ENCODE peak calls at places on chromosome 4, in six cellular contexts. U is neuronal stem cell, L is IMR-90, M is H9, G is mesenchymal stem cell, P is H1. B is an unnamed sample.

GRCh38 chr4:98951710-98952109 is 22.8 kb upstream of the EIF4E start:
- DNase-seq in P (no peak), M (no peak), L (no peak), G (no peak), U (no peak), B (no peak)

GRCh38 chr4:74969507-74970474 is 36.9 kb downstream of the PARM1 start:
- DNase-seq in U (no peak), P (peak; percentile 46), L (no peak), M (peak; percentile 43), G (no peak), B (peak; percentile 38)

GRCh38 chr4:31094474-31094873 is 374.3 kb downstream of the PCDH7 start:
- DNase-seq in U (no peak), L (peak; percentile 27), G (peak; percentile 35), M (no peak), P (no peak), B (no peak)

GRCh38 chr4:176313596-176314341 is 6.0 kb upstream of the SPCS3 start:
- DNase-seq in P (no peak), L (no peak), G (no peak), U (no peak), M (no peak), B (no peak)

GRCh38 chr4:95153182-95153581 is 395.4 kb downstream of the BMPR1B start:
- DNase-seq in L (no peak), M (no peak), P (no peak), G (no peak), U (no peak), B (no peak)

GRCh38 chr4:6224725-6225124 is 24.4 kb upstream of the JAKMIP1 start:
- DNase-seq in L (no peak), P (no peak), M (no peak), U (no peak), G (no peak), B (no peak)

GRCh38 chr4:1266881-1267763 is 18.2 kb upstream of the CTBP1 start:
- DNase-seq in M (no peak), L (no peak), P (no peak), U (no peak), G (no peak), B (no peak)

GRCh38 chr4:38077791-38078489 is 117.7 kb downstream of the PTTG2 start:
- DNase-seq in M (no peak), P (no peak), U (no peak), G (no peak), L (no peak), B (no peak)

GRCh38 chr4:141011799-141012377 is 121.4 kb downstream of the RNF150 start:
- DNase-seq in M (no peak), U (no peak), P (no peak), G (no peak), L (no peak), B (no peak)

GRCh38 chr4:120517966-120518365 is 404.6 kb downstream of the PRDM5 start:
- DNase-seq in M (peak; percentile 34), U (no peak), L (peak; percentile 86), P (no peak), G (peak; percentile 85), B (peak; percentile 37)

DNA sequence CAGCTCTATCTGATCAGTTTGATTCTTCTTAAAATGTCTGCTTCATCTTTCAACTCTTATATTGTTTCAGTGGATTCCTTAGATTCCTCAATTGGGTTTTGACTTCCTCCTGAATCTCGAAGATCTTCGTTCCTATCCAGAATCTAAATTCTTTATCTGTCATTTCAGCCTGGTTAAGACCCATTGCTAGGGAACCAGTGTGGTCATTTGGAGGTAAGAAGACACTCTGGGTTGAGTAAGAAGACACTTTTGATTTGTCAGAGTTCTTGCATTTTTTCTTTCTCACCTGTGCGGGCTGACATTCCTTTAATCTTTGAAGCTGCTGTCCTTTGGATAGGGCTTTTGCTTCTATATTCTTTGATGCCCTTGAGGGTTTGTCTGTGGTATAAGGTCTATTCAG is 291.9 kb downstream of the SLC7A11 start:
- DNase-seq in P (no peak), M (no peak), G (no peak), L (no peak), U (no peak), B (peak; percentile 91)
- H3K14ac ChIP-seq in P (no peak overlapping the region), M (no peak overlapping the region), G (no peak overlapping the region), L (no peak overlapping the region), U (no peak overlapping the region), B (no peak overlapping the region)

DNA sequence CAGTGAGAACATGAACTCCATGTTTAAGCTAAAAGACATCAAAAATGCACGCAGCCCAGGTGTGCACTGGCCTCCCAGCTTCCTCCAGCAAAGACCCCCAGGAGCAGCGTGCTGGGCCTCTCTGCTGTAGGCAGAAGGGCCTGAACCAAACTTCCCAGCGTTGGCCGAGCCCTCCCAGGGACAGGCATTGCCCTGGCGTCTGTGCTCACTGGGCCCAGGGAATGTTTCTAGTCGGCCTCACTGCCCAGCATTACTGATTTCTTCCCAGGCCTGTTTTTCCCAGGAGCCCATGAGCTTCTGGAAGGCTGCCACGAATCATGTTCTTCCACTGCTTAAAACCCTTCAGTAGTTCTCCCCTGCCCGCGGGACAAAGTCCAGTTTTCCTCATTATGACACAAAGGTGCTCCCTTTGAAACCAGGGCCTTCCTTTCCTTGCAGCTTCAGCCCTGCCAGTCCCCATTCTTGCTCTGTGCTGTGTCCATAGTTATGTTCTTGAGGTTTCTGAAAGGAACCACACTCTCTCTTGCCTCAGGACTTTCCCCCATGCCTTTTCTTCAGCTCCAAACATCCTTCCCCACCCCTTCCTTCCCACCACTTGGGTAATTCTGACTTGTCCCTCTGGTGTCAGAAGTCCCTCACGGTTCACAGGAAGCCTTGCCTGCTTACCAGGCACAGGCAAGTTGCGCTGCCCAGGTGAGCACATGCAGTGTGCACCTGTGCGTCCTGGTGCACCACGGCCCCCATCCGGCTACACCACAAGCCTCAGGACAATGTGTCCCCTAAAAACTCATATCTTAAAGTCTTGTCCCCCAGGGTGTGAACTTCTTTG is 93.4 kb upstream of the ENPP6 start:
- DNase-seq in G (no peak), U (no peak), M (peak; percentile 14), P (peak; percentile 35), L (no peak), B (no peak)
- H3K4me2 ChIP-seq in G (no peak overlapping the region), U (no peak overlapping the region), M (no peak overlapping the region), P (no peak overlapping the region), L (no peak overlapping the region), B (no peak overlapping the region)

GRCh38 chr4:82480786-82481317 is 50.5 kb downstream of the ENOPH1 start:
- DNase-seq in P (no peak), U (no peak), M (no peak), G (no peak), L (no peak), B (peak; percentile 48)

GRCh38 chr4:82473621-82474164 is 43.3 kb downstream of the ENOPH1 start:
- DNase-seq in U (no peak), L (no peak), P (no peak), G (no peak), M (no peak), B (no peak)

GRCh38 chr4:82484987-82485783 is 54.8 kb downstream of the ENOPH1 start:
- DNase-seq in L (no peak), P (no peak), M (no peak), U (no peak), G (no peak), B (no peak)

GRCh38 chr4:82482387-82482786 is 52.0 kb downstream of the ENOPH1 start:
- DNase-seq in U (no peak), M (no peak), P (no peak), L (no peak), G (no peak), B (no peak)

GRCh38 chr4:82479562-82479961 is 49.2 kb downstream of the ENOPH1 start:
- DNase-seq in G (no peak), U (no peak), M (no peak), P (no peak), L (no peak), B (no peak)
- H3K14ac ChIP-seq in G (no peak overlapping the region), U (no peak overlapping the region), M (no peak overlapping the region), P (no peak overlapping the region), L (no peak overlapping the region), B (peak overlapping the region; percentile 60)

DNA sequence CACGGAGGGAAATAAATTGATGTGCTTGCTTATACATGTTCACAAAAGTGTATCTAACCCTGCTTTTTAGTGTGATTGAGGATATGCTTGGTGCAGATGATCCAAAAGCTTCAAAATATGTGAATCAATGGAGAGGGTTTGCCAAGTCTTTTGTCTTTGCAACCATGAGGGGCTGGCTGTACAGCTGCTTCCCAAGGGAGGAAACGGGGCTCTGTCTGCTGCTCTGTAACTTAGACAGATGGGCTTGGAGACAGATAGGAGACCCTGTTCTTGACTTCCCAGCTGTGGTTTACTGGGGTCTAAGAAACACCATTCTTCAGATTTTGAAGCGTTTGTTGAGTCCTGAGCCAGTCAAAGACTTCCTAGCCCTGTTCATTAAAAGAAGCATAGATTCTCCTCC is 152.3 kb downstream of the DCLK2 start:
- DNase-seq in P (no peak), U (no peak), M (no peak), G (no peak), L (no peak), B (no peak)
- H3K4me2 ChIP-seq in P (no peak overlapping the region), U (no peak overlapping the region), M (no peak overlapping the region), G (no peak overlapping the region), L (no peak overlapping the region), B (no peak overlapping the region)

DNA sequence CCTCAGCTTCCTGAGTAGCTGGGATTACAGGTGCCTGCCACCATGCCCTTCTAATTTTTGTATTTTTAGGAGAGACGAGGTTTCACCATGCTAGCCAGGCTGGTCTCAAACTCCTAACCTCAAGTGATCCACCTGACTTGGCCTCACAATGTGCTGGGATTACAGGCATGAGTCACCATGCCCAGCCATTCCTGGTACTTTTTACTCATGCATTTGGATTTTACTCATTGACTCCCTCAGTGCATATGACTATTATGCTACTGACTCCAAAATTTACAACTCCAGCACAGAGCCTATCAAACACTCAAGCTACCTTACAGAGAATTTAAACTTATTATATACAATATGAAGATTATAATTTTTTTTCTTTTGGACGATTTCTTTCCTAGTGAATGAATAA is 199.9 kb downstream of the CXXC4 start:
- DNase-seq in G (no peak), M (no peak), L (no peak), P (no peak), U (no peak), B (no peak)
- H3K14ac ChIP-seq in G (no peak overlapping the region), M (no peak overlapping the region), L (no peak overlapping the region), P (no peak overlapping the region), U (no peak overlapping the region), B (no peak overlapping the region)

DNA sequence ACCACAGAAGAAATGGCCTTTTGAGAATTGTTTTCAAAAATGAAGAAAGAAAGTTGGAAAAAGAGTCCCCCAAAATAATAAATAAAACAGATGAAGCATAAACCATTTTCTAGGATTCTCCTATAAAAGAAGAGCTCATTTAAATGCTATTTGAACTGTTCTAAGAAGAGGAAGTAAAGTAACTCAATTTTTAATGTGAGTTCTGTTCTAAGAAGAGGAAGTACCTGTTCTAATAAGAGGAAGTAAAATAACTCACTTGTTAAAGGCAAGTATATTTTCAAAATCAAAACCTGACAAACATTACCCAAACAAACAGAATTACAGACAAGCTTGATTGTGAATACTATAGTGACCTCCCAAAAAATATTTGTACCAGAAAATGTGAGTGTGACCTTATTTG is 1326.3 kb downstream of the C4orf33 start:
- DNase-seq in L (no peak), G (no peak), P (no peak), U (no peak), M (no peak), B (no peak)
- H3K4me2 ChIP-seq in L (no peak overlapping the region), G (no peak overlapping the region), P (no peak overlapping the region), U (no peak overlapping the region), M (no peak overlapping the region), B (no peak overlapping the region)